ENCODE peak calls at places on chromosomes 16 and 17, in four cellular contexts. L is PC-3, F is neural progenitor cell, J is SK-N-SH. K is an unnamed sample.

GRCh38 chr16:77220427-77220826 is 21.2 kb downstream of the SYCE1L start:
- DNase-seq in L (no peak), F (no peak), J (no peak), K (no peak)

GRCh38 chr17:76394166-76394565 is 9.8 kb downstream of the SPHK1 start:
- DNase-seq in L (peak), F (no peak), J (no peak), K (no peak)

GRCh38 chr17:65553009-65553645 is 8.3 kb downstream of the AXIN2 start:
- DNase-seq in L (no peak), F (no peak), J (no peak), K (no peak)

GRCh38 chr16:55003916-55004315 is 73.3 kb downstream of the IRX5 start:
- DNase-seq in L (no peak), F (no peak), J (no peak), K (no peak)

GRCh38 chr16:19001788-19002187 is 18.1 kb downstream of the TMC7 start:
- DNase-seq in L (peak), F (no peak), J (no peak), K (no peak)

GRCh38 chr17:81489012-81489968 is 23.3 kb downstream of the ACTG1 start:
- DNase-seq in L (no peak), F (peak), J (no peak), K (peak)

GRCh38 chr16:68732068-68732680 is 4.9 kb upstream of the CDH1 start:
- DNase-seq in L (peak), F (peak), J (peak), K (peak)

GRCh38 chr17:4365628-4366311 is 705 bp downstream of the UBE2G1 start:
- DNase-seq in L (no peak), F (peak), J (peak), K (peak)

GRCh38 chr16:72928089-72928981 is 119.6 kb downstream of the ZFHX3 start:
- DNase-seq in L (peak), F (no peak), J (no peak), K (no peak)

GRCh38 chr17:74803971-74804370 is 27.8 kb upstream of the NAT9 start:
- DNase-seq in L (no peak), F (no peak), J (peak), K (no peak)

GRCh38 chr16:27698266-27698665 is 148.3 kb downstream of the KATNIP start:
- DNase-seq in L (no peak), F (peak), J (no peak), K (no peak)

GRCh38 chr17:7552621-7553051 is 3.8 kb downstream of the TNFSF12 start:
- DNase-seq in L (no peak), F (no peak), J (no peak), K (no peak)

GRCh38 chr17:21299981-21300600 is 15.6 kb downstream of the MAP2K3 start:
- DNase-seq in L (no peak), F (no peak), J (no peak), K (no peak)

GRCh38 chr17:60577147-60577925 is 22.7 kb upstream of the PPM1D start:
- DNase-seq in L (peak), F (no peak), J (peak), K (peak)

GRCh38 chr16:68091604-68092261 is 6.6 kb downstream of the NFATC3 start:
- DNase-seq in L (peak), F (no peak), J (no peak), K (no peak)

GRCh38 chr17:80783971-80784370 is 207.7 kb upstream of the CHMP6 start:
- DNase-seq in L (no peak), F (no peak), J (no peak), K (no peak)

GRCh38 chr17:57988301-57989010 is 402 bp upstream of the VEZF1 start:
- DNase-seq in L (peak), F (no peak), J (peak), K (peak)

GRCh38 chr17:27929990-27930389 is 36.8 kb upstream of the LYRM9 start:
- DNase-seq in L (no peak), F (no peak), J (no peak), K (no peak)

GRCh38 chr17:3828151-3828851 is 17.7 kb downstream of the NCBP3 start:
- DNase-seq in L (no peak), F (no peak), J (no peak), K (no peak)

GRCh38 chr16:30585022-30585399 is 486 bp downstream of the ZNF785 start:
- DNase-seq in L (peak), F (peak), J (peak), K (peak)

GRCh38 chr17:51672058-51672457 is 411.7 kb downstream of the UTP18 start:
- DNase-seq in L (peak), F (no peak), J (no peak), K (no peak)

GRCh38 chr17:58432806-58433573 is 15.7 kb upstream of the RNF43 start:
- DNase-seq in L (peak), F (no peak), J (no peak), K (no peak)

GRCh38 chr17:42979511-42980273 is at the start of gene PTGES3L:
- DNase-seq in L (peak), F (peak), J (peak), K (peak)

GRCh38 chr17:18974407-18975149 is 22.6 kb downstream of the SLC5A10 start:
- DNase-seq in L (peak), F (no peak), J (no peak), K (no peak)

DNA sequence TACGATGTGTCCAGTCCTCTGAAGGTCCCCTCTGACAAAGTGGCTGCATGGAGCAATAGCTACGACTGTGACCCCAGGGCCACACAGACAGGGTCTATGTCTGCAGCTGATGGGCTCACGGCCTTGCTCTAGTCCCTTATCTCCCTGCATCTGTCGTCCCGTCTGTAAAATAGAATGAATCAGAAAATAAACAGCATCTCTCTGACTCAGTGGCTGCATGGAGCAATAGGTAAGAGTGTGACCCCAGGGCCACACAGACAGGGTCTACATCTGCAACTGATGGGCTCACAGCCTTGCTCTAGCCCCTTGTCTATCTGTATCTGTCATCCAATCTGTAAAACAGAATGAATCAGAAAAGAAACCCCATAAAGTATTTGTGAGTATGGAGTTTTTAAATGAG is 117.6 kb upstream of the FOXF1 start:
- DNase-seq in L (peak), F (no peak), J (no peak), K (no peak)
- TF ChIP-seq EZH2phosphoT487 in L (no peak), F (no peak), J (no peak), K (no peak)

DNA sequence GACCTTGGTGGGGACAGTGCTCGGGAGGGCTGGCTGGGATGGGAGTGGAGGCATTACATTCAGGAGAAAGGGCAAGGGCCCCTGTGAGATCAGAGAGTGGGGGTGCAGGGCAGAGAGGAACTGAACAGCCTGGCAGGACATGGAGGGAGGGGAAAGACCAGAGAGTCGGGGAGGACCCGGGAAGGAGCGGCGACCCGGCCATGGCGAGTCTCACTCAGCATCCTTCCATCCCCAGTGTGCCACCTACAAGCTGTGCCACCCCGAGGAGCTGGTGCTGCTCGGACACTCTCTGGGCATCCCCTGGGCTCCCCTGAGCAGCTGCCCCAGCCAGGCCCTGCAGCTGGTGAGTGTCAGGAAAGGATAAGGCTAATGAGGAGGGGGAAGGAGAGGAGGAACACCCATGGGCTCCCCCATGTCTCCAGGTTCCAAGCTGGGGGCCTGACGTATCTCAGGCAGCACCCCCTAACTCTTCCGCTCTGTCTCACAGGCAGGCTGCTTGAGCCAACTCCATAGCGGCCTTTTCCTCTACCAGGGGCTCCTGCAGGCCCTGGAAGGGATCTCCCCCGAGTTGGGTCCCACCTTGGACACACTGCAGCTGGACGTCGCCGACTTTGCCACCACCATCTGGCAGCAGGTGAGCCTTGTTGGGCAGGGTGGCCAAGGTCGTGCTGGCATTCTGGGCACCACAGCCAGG is 905 bp downstream of the CSF3 start:
- DNase-seq in L (no peak), F (no peak), J (no peak), K (no peak)
- H3K4me3 ChIP-seq in L (no peak), F (no peak), J (no peak), K (no peak)

DNA sequence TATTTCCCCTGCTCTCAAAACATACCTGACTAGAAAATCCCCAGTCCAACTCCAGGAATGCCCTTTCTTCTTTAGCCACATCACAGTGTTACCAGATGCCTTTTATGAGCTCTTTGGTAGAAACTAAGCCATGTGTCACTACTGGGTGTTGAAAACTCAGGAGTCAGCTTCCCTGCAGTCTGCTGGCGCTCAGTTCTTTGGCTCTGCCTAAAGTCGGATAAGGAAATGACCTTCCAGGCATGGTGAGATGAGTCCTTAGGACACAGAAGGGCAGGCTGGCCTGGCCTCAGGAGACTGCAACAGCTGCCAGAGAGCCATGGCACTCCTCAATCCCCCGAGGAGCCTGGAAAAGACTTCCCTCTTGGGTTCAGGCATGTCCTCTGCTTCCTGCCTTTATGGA is 89.1 kb downstream of the CDH13 start:
- DNase-seq in L (peak), F (no peak), J (no peak), K (no peak)
- H2AFZ ChIP-seq in L (no peak), F (no peak), J (no peak), K (no peak)

DNA sequence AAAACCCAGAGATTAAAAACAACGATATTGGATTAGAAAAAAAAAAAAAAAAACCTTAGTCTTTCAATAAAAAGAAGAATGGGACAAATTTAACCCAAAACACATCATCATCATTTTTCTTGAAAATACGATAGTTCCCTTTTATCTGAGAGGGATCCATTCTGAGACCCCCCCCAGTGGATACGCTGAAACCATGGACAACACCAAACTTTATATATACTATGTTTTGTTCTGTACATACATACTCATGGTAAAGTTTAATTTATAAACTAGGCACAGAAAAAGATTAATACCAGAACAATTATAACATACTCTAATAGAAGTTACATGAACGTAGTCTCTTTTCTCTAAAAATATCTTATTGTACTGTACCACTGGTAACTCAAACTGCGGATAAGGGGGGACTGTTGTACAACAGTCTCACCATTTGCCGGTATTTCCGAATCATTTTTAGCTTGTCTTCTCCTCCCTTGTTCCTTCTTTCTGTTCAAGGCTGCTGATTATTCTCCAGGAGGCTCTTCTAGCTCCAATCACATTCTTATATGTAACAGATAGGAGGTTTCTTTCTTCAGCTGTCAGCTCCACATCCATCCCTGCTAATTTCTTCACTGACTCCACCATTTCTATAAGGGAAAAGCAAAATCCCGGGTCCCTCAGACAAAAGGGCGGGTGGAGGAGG is 37.0 kb downstream of the RNF135 start:
- DNase-seq in L (no peak), F (no peak), J (no peak), K (no peak)
- TF ChIP-seq EZH2phosphoT487 in L (no peak), F (no peak), J (no peak), K (no peak)

K was measured in hepatocyte.